ENCODE peak calls at places on chromosomes 1 and 21, in four cellular contexts. P is lung, U is SJCRH30, F is dorsolateral prefrontal cortex. C is an unnamed sample.

GRCh38 chr1:235923466-235924008 is 56.8 kb upstream of the LYST start:
- DNase-seq in P (no peak), U (no peak), F (no peak), C (no peak)

GRCh38 chr1:197917813-197918646 is 858 bp downstream of the LHX9 start:
- DNase-seq in P (no peak), U (no peak), F (no peak), C (peak; percentile 80)

GRCh38 chr1:155324717-155325595 is 4.3 kb downstream of the RUSC1 start:
- DNase-seq in P (peak; percentile 60), U (peak; percentile 37), F (no peak), C (peak; percentile 86)

GRCh38 chr21:38839370-38839681 is 33.6 kb downstream of the ETS2 start:
- DNase-seq in P (no peak), U (no peak), F (no peak), C (no peak)

GRCh38 chr1:161166669-161167548 is 683 bp downstream of the PPOX start:
- DNase-seq in P (no peak), U (peak; percentile 37), F (no peak), C (peak; percentile 86)

GRCh38 chr1:185238447-185238846 is 78.6 kb downstream of the IVNS1ABP start:
- DNase-seq in P (no peak), U (no peak), F (no peak), C (no peak)

GRCh38 chr1:201358596-201358995 is 18.9 kb downstream of the TNNT2 start:
- DNase-seq in P (no peak), U (no peak), F (no peak), C (peak; percentile 52)

GRCh38 chr1:65813956-65814355 is 21.3 kb downstream of the PDE4B start:
- DNase-seq in P (no peak), U (peak; percentile 7), F (peak; percentile 45), C (no peak)

GRCh38 chr1:243496173-243496553 is 240.3 kb downstream of the SDCCAG8 start:
- DNase-seq in P (no peak), U (peak; percentile 40), F (peak; percentile 83), C (no peak)

GRCh38 chr1:156832434-156832833 is 15.8 kb upstream of the SH2D2A start:
- DNase-seq in P (no peak), U (no peak), F (no peak), C (no peak)
- H3K27me3 ChIP-seq in P (no peaks in the 10 kb centered on the region), U (peaks cover 11% of the 10 kb centered on the region), F (no peaks in the 10 kb centered on the region), C (no peaks in the 10 kb centered on the region)

DNA sequence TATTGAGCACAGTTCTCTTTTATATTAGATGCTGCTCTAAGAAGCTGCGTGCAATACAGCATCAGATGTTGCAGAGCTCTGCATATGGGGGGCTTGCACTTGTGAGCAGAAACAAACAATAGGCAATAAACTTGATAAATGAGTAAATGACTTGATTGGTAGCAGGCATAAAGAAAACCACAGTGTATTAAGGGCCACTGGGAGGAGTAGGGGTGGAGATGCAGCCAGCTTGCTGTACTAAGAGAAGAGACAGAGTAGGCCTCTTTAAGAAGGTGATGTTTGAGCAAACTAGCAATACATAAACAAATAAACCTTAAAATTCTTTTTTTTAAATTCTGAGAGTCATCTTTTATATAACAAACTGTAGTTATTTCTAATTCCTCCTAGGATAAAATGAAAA is 598.5 kb upstream of the ADAMTS5 start:
- DNase-seq in P (no peak), U (no peak), F (no peak), C (no peak)
- H3K27ac ChIP-seq in P (no peak overlapping the region), U (peak overlapping the region; percentile 20), F (no peak overlapping the region), C (no peak overlapping the region)

DNA sequence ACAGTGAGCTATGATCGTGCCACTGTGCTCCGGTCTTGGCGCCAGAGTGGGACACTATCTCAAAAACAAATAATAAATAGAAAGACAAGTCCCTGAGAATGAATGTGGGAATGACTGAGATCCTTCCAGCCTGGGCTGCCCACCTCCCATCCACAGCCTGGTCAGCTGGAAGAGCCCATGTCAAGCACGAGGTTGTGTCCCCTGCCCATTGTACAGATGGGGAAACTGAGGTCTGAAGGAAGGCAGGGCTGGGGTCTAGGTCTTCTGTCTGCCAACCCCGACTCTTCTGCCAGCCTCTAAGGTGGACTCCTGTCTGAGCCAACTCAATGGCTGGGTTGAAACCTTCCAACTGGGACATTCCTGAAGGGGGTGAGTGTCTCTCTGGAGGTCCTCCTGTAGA is 79.5 kb downstream of the RAP1GAP start:
- DNase-seq in P (no peak), U (no peak), F (no peak), C (no peak)
- H3K27me3 ChIP-seq in P (no peaks in the 10 kb centered on the region), U (no peaks in the 10 kb centered on the region), F (no peaks in the 10 kb centered on the region), C (peaks cover 37% of the 10 kb centered on the region)

GRCh38 chr1:119735217-119735616 is 23.5 kb downstream of the PHGDH start:
- DNase-seq in P (no peak), U (no peak), F (peak; percentile 58), C (no peak)
- H3K27ac ChIP-seq in P (no peak overlapping the region), U (no peak overlapping the region), F (peak overlapping the region; percentile 91), C (no peak overlapping the region)

GRCh38 chr21:44508426-44508710 is 31.6 kb downstream of the KRTAP10-1 start:
- DNase-seq in P (no peak), U (no peak), F (no peak), C (no peak)
- H3K27me3 ChIP-seq in P (no peaks in the 10 kb centered on the region), U (no peaks in the 10 kb centered on the region), F (no peaks in the 10 kb centered on the region), C (no peaks in the 10 kb centered on the region)